ENCODE peak calls at places on chromosomes 5 and 9, in seven cellular contexts. L, E, J, H, P, I and T are unnamed samples.

GRCh38 chr9:129483467-129484324 is 137.2 kb downstream of the C9orf50 start:
- DNase-seq in L (peak), E (no peak), J (peak), H (no peak), P (peak), I (peak), T (peak)

GRCh38 chr5:120452471-120452870 is 11.6 kb upstream of the PRR16 start:
- DNase-seq in L (no peak), E (no peak), J (no peak), H (no peak), P (no peak), I (no peak), T (no peak)

GRCh38 chr5:134503088-134503936 is 22.2 kb upstream of the JADE2 start:
- DNase-seq in L (peak), E (peak), J (peak), H (peak), P (peak), I (peak), T (peak)

GRCh38 chr9:137295313-137296213 is 6.5 kb downstream of the NRARP start:
- DNase-seq in L (no peak), E (peak), J (peak), H (peak), P (no peak), I (no peak), T (peak)

GRCh38 chr9:79975471-79976316 is 403.9 kb downstream of the TLE4 start:
- DNase-seq in L (no peak), E (no peak), J (no peak), H (no peak), P (no peak), I (no peak), T (no peak)

GRCh38 chr5:176416123-176416924 is at the start of gene CLTB:
- DNase-seq in L (peak), E (peak), J (peak), H (peak), P (peak), I (peak), T (peak)

GRCh38 chr9:22169243-22169642 is 160.1 kb upstream of the CDKN2B start:
- DNase-seq in L (peak), E (no peak), J (peak), H (no peak), P (no peak), I (no peak), T (no peak)

GRCh38 chr5:146797683-146798082 is 80.9 kb downstream of the PPP2R2B start:
- DNase-seq in L (no peak), E (no peak), J (no peak), H (no peak), P (no peak), I (no peak), T (no peak)

GRCh38 chr9:35518981-35519679 is 29.2 kb downstream of the RUSC2 start:
- DNase-seq in L (peak), E (no peak), J (peak), H (no peak), P (no peak), I (peak), T (no peak)

GRCh38 chr5:1535646-1536045 is 11.9 kb upstream of the LPCAT1 start:
- DNase-seq in L (no peak), E (no peak), J (no peak), H (no peak), P (no peak), I (no peak), T (no peak)

GRCh38 chr9:37341704-37342103 is 80.8 kb upstream of the GRHPR start:
- DNase-seq in L (no peak), E (no peak), J (no peak), H (no peak), P (no peak), I (no peak), T (no peak)

GRCh38 chr5:133697536-133698258 is 85.4 kb upstream of the FSTL4 start:
- DNase-seq in L (no peak), E (peak), J (no peak), H (no peak), P (no peak), I (no peak), T (no peak)

GRCh38 chr9:108665856-108666784 is 189.7 kb downstream of the ACTL7B start:
- DNase-seq in L (peak), E (no peak), J (peak), H (no peak), P (no peak), I (no peak), T (no peak)

GRCh38 chr5:110851357-110851756 is 112.5 kb downstream of the SLC25A46 start:
- DNase-seq in L (no peak), E (no peak), J (peak), H (no peak), P (no peak), I (no peak), T (no peak)

GRCh38 chr9:93262537-93263310 is 78.8 kb downstream of the WNK2 start:
- DNase-seq in L (no peak), E (peak), J (no peak), H (no peak), P (peak), I (no peak), T (no peak)

GRCh38 chr9:110116543-110116885 is 91.4 kb downstream of the C9orf152 start:
- DNase-seq in L (peak), E (peak), J (peak), H (no peak), P (no peak), I (peak), T (no peak)

GRCh38 chr5:180041501-180042274 is 29.9 kb downstream of the RNF130 start:
- DNase-seq in L (no peak), E (no peak), J (no peak), H (no peak), P (no peak), I (no peak), T (no peak)

GRCh38 chr5:95850391-95850894 is 27.9 kb upstream of the GLRX start:
- DNase-seq in L (peak), E (no peak), J (no peak), H (no peak), P (no peak), I (no peak), T (no peak)

GRCh38 chr9:135077497-135078200 is 9.8 kb upstream of the OLFM1 start:
- DNase-seq in L (peak), E (peak), J (no peak), H (no peak), P (no peak), I (peak), T (peak)

GRCh38 chr9:132670816-132671371 is 630 bp downstream of the GTF3C4 start:
- DNase-seq in L (peak), E (no peak), J (peak), H (peak), P (peak), I (peak), T (peak)

GRCh38 chr9:83449166-83449565 is 89.0 kb downstream of the FRMD3 start:
- DNase-seq in L (no peak), E (no peak), J (no peak), H (no peak), P (no peak), I (no peak), T (no peak)

GRCh38 chr5:38473008-38473407 is 83.4 kb downstream of the LIFR start:
- DNase-seq in L (no peak), E (no peak), J (no peak), H (no peak), P (peak), I (no peak), T (no peak)

GRCh38 chr9:89742660-89743059 is 137.8 kb downstream of the GADD45G start:
- DNase-seq in L (no peak), E (no peak), J (no peak), H (no peak), P (no peak), I (no peak), T (no peak)

GRCh38 chr5:61687371-61687770 is 355.3 kb downstream of the ZSWIM6 start:
- DNase-seq in L (no peak), E (no peak), J (no peak), H (no peak), P (no peak), I (no peak), T (no peak)

GRCh38 chr5:93289915-93290314 is 291.1 kb downstream of the NR2F1-AS1 start:
- DNase-seq in L (no peak), E (no peak), J (no peak), H (peak), P (no peak), I (no peak), T (no peak)